ENCODE peak calls at places on chromosomes 13 and 19, in nine cellular contexts. Y, H, I, M, A, C, W, G and S are unnamed samples.

GRCh38 chr19:15936950-15937349 is 2.6 kb upstream of the CYP4F11 start:
- DNase-seq in C (no peak), G (no peak), Y (no peak), M (no peak), W (no peak), H (no peak), I (no peak), A (no peak), S (no peak)

GRCh38 chr13:45333973-45334922 is 6.7 kb downstream of the TPT1 start:
- DNase-seq in C (no peak), M (peak; percentile 57), A (peak; percentile 64), Y (no peak), G (no peak), W (peak; percentile 39), H (no peak), I (no peak), S (no peak)

GRCh38 chr13:49441846-49442245 is 2.0 kb downstream of the CAB39L start:
- DNase-seq in H (no peak), A (no peak), C (no peak), W (no peak), Y (no peak), M (peak; percentile 41), G (no peak), I (no peak), S (no peak)

GRCh38 chr13:20411638-20412342 is 113.9 kb downstream of the CRYL1 start:
- DNase-seq in C (no peak), H (no peak), I (no peak), M (no peak), A (peak; percentile 82), G (no peak), Y (peak; percentile 70), W (peak; percentile 67), S (no peak)

GRCh38 chr13:80341771-80342271 is 895 bp upstream of the SPRY2 start:
- DNase-seq in C (no peak), A (peak; percentile 18), H (no peak), G (no peak), I (peak; percentile 18), Y (no peak), W (no peak), M (peak; percentile 60), S (no peak)

GRCh38 chr19:46031781-46032596 is 8.8 kb downstream of the IGFL4 start:
- DNase-seq in I (no peak), C (no peak), Y (no peak), W (no peak), H (no peak), M (no peak), A (no peak), G (no peak), S (no peak)

GRCh38 chr13:59203855-59204254 is 959.9 kb downstream of the DIAPH3 start:
- DNase-seq in M (no peak), G (no peak), C (no peak), W (no peak), A (no peak), H (no peak), Y (no peak), I (no peak), S (no peak)

GRCh38 chr13:79450110-79450509 is 30.8 kb upstream of the NDFIP2 start:
- DNase-seq in G (no peak), M (no peak), W (peak; percentile 43), I (no peak), H (no peak), A (peak; percentile 70), Y (no peak), C (no peak), S (no peak)

GRCh38 chr13:102799544-102800144 is 725 bp downstream of the BIVM start:
- DNase-seq in Y (peak; percentile 37), A (peak; percentile 5), I (peak; percentile 51), C (no peak), W (no peak), H (no peak), G (no peak), M (peak; percentile 30), S (no peak)

GRCh38 chr19:29771708-29772415 is 39.9 kb upstream of the CCNE1 start:
- DNase-seq in C (peak; percentile 43), I (peak; percentile 89), H (no peak), G (peak; percentile 39), M (peak; percentile 58), W (peak; percentile 33), Y (peak; percentile 57), A (peak; percentile 34), S (peak; percentile 28)

GRCh38 chr19:48181505-48181904 is 11.0 kb downstream of the ZSWIM9 start:
- DNase-seq in W (no peak), I (no peak), C (no peak), A (no peak), G (no peak), H (no peak), Y (no peak), M (no peak), S (no peak)

GRCh38 chr19:43470288-43470687 is 4.9 kb upstream of the LYPD3 start:
- DNase-seq in I (peak; percentile 27), H (peak; percentile 26), A (peak; percentile 78), W (peak; percentile 23), Y (no peak), M (peak; percentile 40), G (no peak), C (no peak), S (no peak)

GRCh38 chr13:95447766-95448165 is 104.8 kb upstream of the CLDN10 start:
- DNase-seq in Y (no peak), G (no peak), I (no peak), W (no peak), H (no peak), A (no peak), M (no peak), C (no peak), S (no peak)

GRCh38 chr19:32691291-32691951 is at the start of gene NUDT19:
- DNase-seq in W (peak; percentile 88), H (peak; percentile 57), C (peak; percentile 75), G (peak; percentile 79), Y (peak; percentile 91), M (peak; percentile 70), A (peak; percentile 91), I (peak; percentile 93), S (peak; percentile 76)

GRCh38 chr19:29404015-29404414 is 121.8 kb upstream of the VSTM2B start:
- DNase-seq in Y (no peak), I (no peak), G (peak; percentile 92), C (no peak), A (no peak), W (no peak), H (no peak), M (no peak), S (no peak)

GRCh38 chr13:27446986-27447583 is 3.3 kb downstream of the MTIF3 start:
- DNase-seq in H (no peak), G (no peak), C (no peak), A (peak; percentile 37), Y (peak; percentile 39), M (no peak), W (no peak), I (no peak), S (no peak)

GRCh38 chr13:50133277-50133953 is 118.2 kb downstream of the KCNRG start:
- DNase-seq in M (no peak), I (no peak), A (no peak), C (no peak), Y (no peak), H (no peak), G (no peak), W (no peak), S (no peak)

GRCh38 chr13:108120332-108120731 is 95.0 kb downstream of the LIG4 start:
- DNase-seq in M (no peak), G (no peak), H (no peak), W (no peak), A (no peak), I (no peak), Y (no peak), C (no peak), S (no peak)

GRCh38 chr13:75670496-75670895 is 34.4 kb downstream of the LMO7 start:
- DNase-seq in H (no peak), A (no peak), G (no peak), Y (no peak), C (no peak), M (no peak), W (no peak), I (no peak), S (no peak)

GRCh38 chr13:105915451-105915850 is 620.0 kb downstream of the EFNB2 start:
- DNase-seq in M (no peak), W (no peak), Y (no peak), H (no peak), G (no peak), C (no peak), A (no peak), I (no peak), S (no peak)

GRCh38 chr13:24162604-24163003 is 2.1 kb downstream of the SPATA13 start:
- DNase-seq in I (no peak), M (no peak), W (no peak), Y (no peak), G (no peak), H (no peak), A (no peak), C (no peak), S (no peak)

GRCh38 chr19:7650148-7650547 is 13.2 kb downstream of the STXBP2 start:
- DNase-seq in H (no peak), I (no peak), Y (no peak), W (no peak), C (no peak), A (no peak), G (no peak), M (no peak), S (no peak)

GRCh38 chr19:13689050-13689449 is 75.3 kb upstream of the MRI1 start:
- DNase-seq in G (no peak), W (peak; percentile 10), M (peak; percentile 42), I (peak; percentile 45), C (peak; percentile 61), A (peak; percentile 34), Y (no peak), H (no peak), S (peak; percentile 10)

GRCh38 chr19:355134-355533 is 10.5 kb upstream of the MIER2 start:
- DNase-seq in C (no peak), W (no peak), G (no peak), A (no peak), Y (no peak), H (no peak), I (no peak), M (no peak), S (no peak)

GRCh38 chr19:45785781-45786532 is 3.7 kb upstream of the DMPK start:
- DNase-seq in A (no peak), I (no peak), Y (no peak), G (no peak), W (no peak), H (no peak), M (no peak), C (no peak), S (no peak)

GRCh38 chr19:46579286-46579944 is 21.7 kb upstream of the CALM3 start:
- DNase-seq in H (peak; percentile 10), Y (no peak), I (peak; percentile 57), M (no peak), W (peak; percentile 62), G (peak; percentile 21), A (peak; percentile 76), C (no peak), S (no peak)

GRCh38 chr19:17153996-17154395 is 61.2 kb upstream of the USE1 start:
- DNase-seq in H (no peak), W (no peak), Y (no peak), A (no peak), M (no peak), I (no peak), C (no peak), G (no peak), S (no peak)

GRCh38 chr19:50050406-50051223 is 24.8 kb downstream of the ZNF473 start:
- DNase-seq in Y (peak; percentile 84), W (peak; percentile 73), G (peak; percentile 89), A (peak; percentile 91), C (no peak), H (peak; percentile 69), M (peak; percentile 61), I (peak; percentile 94), S (peak; percentile 86)

GRCh38 chr19:16497042-16497441 is 848 bp downstream of the C19orf44 start:
- DNase-seq in H (no peak), Y (no peak), A (no peak), C (no peak), I (no peak), G (no peak), W (no peak), M (peak; percentile 9), S (no peak)